ENCODE peak calls at places on chromosomes 7 and 10, in four cellular contexts. One of them, this sample, is unnamed. For H3K4me1, the result is how much of the 10 kb centered on the place peaks cover.

GRCh38 chr7:137948083-137948844 is 53.6 kb downstream of the CREB3L2 start:
- DNase-seq in cardiac muscle cell: no peak
- DNase-seq in endodermal cell: no peak
- DNase-seq in stomach: no peak
- DNase-seq in this sample: no peak

GRCh38 chr7:154837622-154838021 is 165.3 kb downstream of the PAXIP1 start:
- DNase-seq in cardiac muscle cell: no peak
- DNase-seq in endodermal cell: no peak
- DNase-seq in stomach: no peak
- DNase-seq in this sample: no peak

GRCh38 chr7:76133164-76133775 is 68.4 kb upstream of the SRRM3 start:
- DNase-seq in stomach: no peak
- DNase-seq in cardiac muscle cell: no peak
- DNase-seq in endodermal cell: no peak
- DNase-seq in this sample: no peak

GRCh38 chr7:77537595-77538185 is 595 bp downstream of the PTPN12 start:
- DNase-seq in cardiac muscle cell: peak
- DNase-seq in endodermal cell: no peak
- DNase-seq in stomach: peak
- DNase-seq in this sample: peak

GRCh38 chr10:23717913-23718312 is 279.0 kb downstream of the OTUD1 start:
- DNase-seq in endodermal cell: no peak
- DNase-seq in stomach: no peak
- DNase-seq in cardiac muscle cell: no peak
- DNase-seq in this sample: no peak

GRCh38 chr10:89122431-89123066 is 84.6 kb downstream of the CH25H start:
- DNase-seq in stomach: no peak
- DNase-seq in endodermal cell: no peak
- DNase-seq in cardiac muscle cell: no peak
- DNase-seq in this sample: no peak

GRCh38 chr7:46534593-46535271 is 613.7 kb upstream of the IGFBP3 start:
- DNase-seq in stomach: no peak
- DNase-seq in cardiac muscle cell: peak
- DNase-seq in endodermal cell: peak
- DNase-seq in this sample: no peak

GRCh38 chr7:159144756-159145543 is at the start of gene VIPR2:
- DNase-seq in cardiac muscle cell: no peak
- DNase-seq in endodermal cell: peak
- DNase-seq in stomach: no peak
- DNase-seq in this sample: no peak

GRCh38 chr10:65570143-65571010 is 1355.5 kb upstream of the LRRTM3 start:
- DNase-seq in endodermal cell: peak
- DNase-seq in stomach: peak
- DNase-seq in cardiac muscle cell: peak
- DNase-seq in this sample: no peak

GRCh38 chr7:29970158-29970557 is 19.4 kb downstream of the SCRN1 start:
- DNase-seq in stomach: no peak
- DNase-seq in cardiac muscle cell: no peak
- DNase-seq in endodermal cell: no peak
- DNase-seq in this sample: no peak

GRCh38 chr7:106283831-106284515 is 810 bp downstream of the NAMPT start:
- DNase-seq in cardiac muscle cell: peak
- DNase-seq in endodermal cell: no peak
- DNase-seq in stomach: peak
- DNase-seq in this sample: peak

GRCh38 chr10:47330804-47331203 is 8.6 kb downstream of the GDF2 start:
- DNase-seq in cardiac muscle cell: no peak
- DNase-seq in endodermal cell: no peak
- DNase-seq in stomach: peak
- DNase-seq in this sample: no peak

GRCh38 chr7:51013218-51013786 is 230.6 kb upstream of the GRB10 start:
- DNase-seq in stomach: no peak
- DNase-seq in cardiac muscle cell: no peak
- DNase-seq in endodermal cell: no peak
- DNase-seq in this sample: no peak

GRCh38 chr10:88309365-88309764 is 273.8 kb downstream of the RNLS start:
- DNase-seq in cardiac muscle cell: no peak
- DNase-seq in endodermal cell: no peak
- DNase-seq in stomach: no peak
- DNase-seq in this sample: no peak

GRCh38 chr10:122116331-122116730 is 127.4 kb downstream of the TACC2 start:
- DNase-seq in cardiac muscle cell: no peak
- DNase-seq in endodermal cell: no peak
- DNase-seq in stomach: no peak
- DNase-seq in this sample: no peak
- H3K4me1 ChIP-seq in cardiac muscle cell: half or more
- H3K4me1 ChIP-seq in endodermal cell: under half
- H3K4me1 ChIP-seq in stomach: under half
- H3K4me1 ChIP-seq in this sample: under half

GRCh38 chr10:75404023-75404334 is 2.4 kb upstream of the ZNF503 start:
- DNase-seq in cardiac muscle cell: no peak
- DNase-seq in endodermal cell: no peak
- DNase-seq in stomach: no peak
- DNase-seq in this sample: no peak
- H3K27ac ChIP-seq in cardiac muscle cell: peak
- H3K27ac ChIP-seq in endodermal cell: peak
- H3K27ac ChIP-seq in stomach: peak
- H3K27ac ChIP-seq in this sample: no peak

GRCh38 chr7:150958071-150958552 is 20.0 kb downstream of the KCNH2 start:
- DNase-seq in endodermal cell: no peak
- DNase-seq in stomach: no peak
- DNase-seq in cardiac muscle cell: no peak
- DNase-seq in this sample: no peak

GRCh38 chr7:150955519-150956394 is 22.4 kb downstream of the KCNH2 start:
- DNase-seq in endodermal cell: peak
- DNase-seq in cardiac muscle cell: peak
- DNase-seq in stomach: no peak
- DNase-seq in this sample: no peak

GRCh38 chr7:150954986-150955518 is 23.1 kb downstream of the KCNH2 start:
- DNase-seq in stomach: no peak
- DNase-seq in endodermal cell: no peak
- DNase-seq in cardiac muscle cell: no peak
- DNase-seq in this sample: no peak

GRCh38 chr7:150957119-150958020 is 20.8 kb downstream of the KCNH2 start:
- DNase-seq in endodermal cell: no peak
- DNase-seq in cardiac muscle cell: no peak
- DNase-seq in stomach: no peak
- DNase-seq in this sample: no peak

GRCh38 chr7:150956395-150957118 is 21.6 kb downstream of the KCNH2 start:
- DNase-seq in endodermal cell: no peak
- DNase-seq in stomach: no peak
- DNase-seq in cardiac muscle cell: no peak
- DNase-seq in this sample: no peak
- H3K4me1 ChIP-seq in endodermal cell: under half
- H3K4me1 ChIP-seq in stomach: under half
- H3K4me1 ChIP-seq in cardiac muscle cell: half or more
- H3K4me1 ChIP-seq in this sample: under half

GRCh38 chr7:151504715-151505326 is 14.9 kb downstream of the RHEB start:
- DNase-seq in endodermal cell: no peak
- DNase-seq in cardiac muscle cell: no peak
- DNase-seq in stomach: no peak
- DNase-seq in this sample: no peak

GRCh38 chr7:151505836-151506468 is 13.7 kb downstream of the RHEB start:
- DNase-seq in stomach: no peak
- DNase-seq in endodermal cell: no peak
- DNase-seq in cardiac muscle cell: no peak
- DNase-seq in this sample: no peak

GRCh38 chr7:151501676-151502075 is 18.0 kb downstream of the RHEB start:
- DNase-seq in cardiac muscle cell: no peak
- DNase-seq in endodermal cell: no peak
- DNase-seq in stomach: no peak
- DNase-seq in this sample: no peak

GRCh38 chr7:151505433-151505832 is 14.3 kb downstream of the RHEB start:
- DNase-seq in endodermal cell: no peak
- DNase-seq in stomach: no peak
- DNase-seq in cardiac muscle cell: no peak
- DNase-seq in this sample: no peak

DNA sequence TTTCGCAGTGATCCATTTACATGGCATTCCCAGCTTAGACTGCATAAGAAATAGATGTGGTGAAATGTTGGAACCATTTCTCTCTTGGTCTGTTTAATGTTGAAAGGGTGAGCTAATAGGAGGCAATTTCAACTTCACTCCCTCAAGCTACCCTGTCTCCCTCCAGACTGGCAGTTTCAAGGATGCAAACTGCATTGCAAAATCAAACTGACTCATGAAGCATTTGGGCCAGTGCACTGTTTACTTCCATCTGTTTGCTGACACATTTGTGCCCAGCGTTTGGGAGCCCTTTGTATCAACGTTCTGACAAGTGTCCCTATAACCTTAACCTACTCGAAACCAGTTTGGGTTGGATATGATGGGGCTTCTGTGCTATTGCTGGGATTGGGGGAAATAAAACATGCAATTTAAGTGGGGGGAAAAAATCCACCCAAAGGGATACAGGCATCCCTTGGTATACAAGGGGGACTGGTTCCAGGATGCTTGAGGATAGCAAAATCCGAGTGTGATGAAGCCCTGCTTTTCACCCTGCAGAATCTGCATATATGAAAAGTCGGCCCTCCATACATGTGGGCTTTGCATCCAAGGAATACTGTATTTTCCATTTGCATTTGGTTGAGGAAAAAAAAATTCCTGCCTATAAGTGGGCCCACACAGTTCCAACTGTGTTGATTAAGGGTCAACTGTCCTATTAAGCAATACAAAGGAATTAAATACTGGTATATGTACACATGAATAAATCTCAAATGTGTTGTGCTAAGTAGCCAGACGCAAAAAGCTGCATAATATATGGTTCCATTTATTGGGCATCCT is 15.6 kb downstream of the RHEB start:
- DNase-seq in cardiac muscle cell: no peak
- DNase-seq in stomach: no peak
- DNase-seq in endodermal cell: no peak
- DNase-seq in this sample: no peak
- H3K27ac ChIP-seq in cardiac muscle cell: no peak
- H3K27ac ChIP-seq in stomach: no peak
- H3K27ac ChIP-seq in endodermal cell: no peak
- H3K27ac ChIP-seq in this sample: no peak

This sample was measured in CD4-positive, CD25-positive, alpha-beta regulatory T cell.